ENCODE peak calls at places on chromosomes 5 and 9, in four cellular contexts. One of them, this sample, is unnamed. For H3K4me1, the result is how much of the 10 kb centered on the place peaks cover.

GRCh38 chr5:54804521-54804920 is 180.9 kb downstream of the ESM1 start:
- DNase-seq in cardiac muscle cell: peak
- DNase-seq in ascending aorta: no peak
- DNase-seq in heart left ventricle: no peak
- DNase-seq in this sample: no peak

GRCh38 chr5:123950701-123951100 is 438.7 kb downstream of the CSNK1G3 start:
- DNase-seq in cardiac muscle cell: no peak
- DNase-seq in ascending aorta: no peak
- DNase-seq in heart left ventricle: no peak
- DNase-seq in this sample: no peak

GRCh38 chr5:176524138-176524537 is 13.1 kb downstream of the RNF44 start:
- DNase-seq in cardiac muscle cell: no peak
- DNase-seq in ascending aorta: no peak
- DNase-seq in heart left ventricle: no peak
- DNase-seq in this sample: no peak

GRCh38 chr9:120383999-120384924 is 195.7 kb downstream of the CDK5RAP2 start:
- DNase-seq in cardiac muscle cell: peak
- DNase-seq in ascending aorta: no peak
- DNase-seq in heart left ventricle: no peak
- DNase-seq in this sample: no peak

GRCh38 chr5:136086776-136087566 is 45.7 kb upstream of the SMAD5 start:
- DNase-seq in cardiac muscle cell: no peak
- DNase-seq in ascending aorta: no peak
- DNase-seq in heart left ventricle: no peak
- DNase-seq in this sample: no peak

GRCh38 chr9:92190536-92190790 is 75.2 kb upstream of the SPTLC1 start:
- DNase-seq in cardiac muscle cell: no peak
- DNase-seq in ascending aorta: no peak
- DNase-seq in heart left ventricle: no peak
- DNase-seq in this sample: no peak

GRCh38 chr5:68087866-68088265 is 127.7 kb upstream of the PIK3R1 start:
- DNase-seq in cardiac muscle cell: peak
- DNase-seq in ascending aorta: no peak
- DNase-seq in heart left ventricle: no peak
- DNase-seq in this sample: no peak

GRCh38 chr5:112205840-112206239 is 213.2 kb downstream of the EPB41L4A start:
- DNase-seq in cardiac muscle cell: no peak
- DNase-seq in ascending aorta: no peak
- DNase-seq in heart left ventricle: no peak
- DNase-seq in this sample: no peak

GRCh38 chr9:126276056-126276728 is 50.4 kb upstream of the MVB12B start:
- DNase-seq in cardiac muscle cell: no peak
- DNase-seq in ascending aorta: no peak
- DNase-seq in heart left ventricle: no peak
- DNase-seq in this sample: no peak

GRCh38 chr9:15243086-15243485 is 63.9 kb downstream of the TTC39B start:
- DNase-seq in cardiac muscle cell: no peak
- DNase-seq in ascending aorta: no peak
- DNase-seq in heart left ventricle: no peak
- DNase-seq in this sample: no peak

GRCh38 chr9:95131023-95131943 is 186.2 kb downstream of the FANCC start:
- DNase-seq in cardiac muscle cell: peak
- DNase-seq in ascending aorta: no peak
- DNase-seq in heart left ventricle: peak
- DNase-seq in this sample: no peak

GRCh38 chr5:177225798-177226197 is 77.7 kb downstream of the RAB24 start:
- DNase-seq in cardiac muscle cell: no peak
- DNase-seq in ascending aorta: no peak
- DNase-seq in heart left ventricle: no peak
- DNase-seq in this sample: no peak

GRCh38 chr5:155299342-155300006 is 285.9 kb downstream of the KIF4B start:
- DNase-seq in cardiac muscle cell: no peak
- DNase-seq in ascending aorta: no peak
- DNase-seq in heart left ventricle: peak
- DNase-seq in this sample: no peak

GRCh38 chr5:43078956-43079355 is 38.8 kb upstream of the ANXA2R start:
- DNase-seq in cardiac muscle cell: peak
- DNase-seq in ascending aorta: no peak
- DNase-seq in heart left ventricle: no peak
- DNase-seq in this sample: no peak

GRCh38 chr5:53011233-53011632 is 22.1 kb downstream of the ITGA2 start:
- DNase-seq in cardiac muscle cell: no peak
- DNase-seq in ascending aorta: no peak
- DNase-seq in heart left ventricle: no peak
- DNase-seq in this sample: no peak

GRCh38 chr9:135698767-135699166 is 514 bp downstream of the SOHLH1 start:
- DNase-seq in cardiac muscle cell: no peak
- DNase-seq in ascending aorta: no peak
- DNase-seq in heart left ventricle: no peak
- DNase-seq in this sample: no peak

GRCh38 chr9:136362450-136362784 is 1.1 kb downstream of the DNLZ start:
- DNase-seq in cardiac muscle cell: no peak
- DNase-seq in ascending aorta: no peak
- DNase-seq in heart left ventricle: no peak
- DNase-seq in this sample: no peak

GRCh38 chr5:119016125-119016774 is 27.9 kb upstream of the DTWD2 start:
- DNase-seq in cardiac muscle cell: no peak
- DNase-seq in ascending aorta: no peak
- DNase-seq in heart left ventricle: no peak
- DNase-seq in this sample: no peak

GRCh38 chr9:70639853-70640814 is 225.7 kb upstream of the KLF9 start:
- DNase-seq in cardiac muscle cell: peak
- DNase-seq in ascending aorta: no peak
- DNase-seq in heart left ventricle: no peak
- DNase-seq in this sample: no peak

GRCh38 chr9:13113201-13113600 is 166.3 kb downstream of the MPDZ start:
- DNase-seq in cardiac muscle cell: peak
- DNase-seq in ascending aorta: no peak
- DNase-seq in heart left ventricle: no peak
- DNase-seq in this sample: no peak

GRCh38 chr5:131545856-131546255 is 89.2 kb downstream of the RAPGEF6 start:
- DNase-seq in cardiac muscle cell: no peak
- DNase-seq in ascending aorta: no peak
- DNase-seq in heart left ventricle: no peak
- DNase-seq in this sample: no peak
- H3K4me1 ChIP-seq in cardiac muscle cell: under half
- H3K4me1 ChIP-seq in ascending aorta: under half
- H3K4me1 ChIP-seq in heart left ventricle: under half
- H3K4me1 ChIP-seq in this sample: under half

GRCh38 chr5:135031146-135031812 is 2.7 kb downstream of the PITX1 start:
- DNase-seq in cardiac muscle cell: no peak
- DNase-seq in ascending aorta: no peak
- DNase-seq in heart left ventricle: no peak
- DNase-seq in this sample: no peak

GRCh38 chr5:135030691-135031145 is 3.3 kb downstream of the PITX1 start:
- DNase-seq in cardiac muscle cell: no peak
- DNase-seq in ascending aorta: no peak
- DNase-seq in heart left ventricle: no peak
- DNase-seq in this sample: no peak

GRCh38 chr5:135033026-135033861 is 784 bp downstream of the PITX1 start:
- DNase-seq in cardiac muscle cell: no peak
- DNase-seq in ascending aorta: no peak
- DNase-seq in heart left ventricle: no peak
- DNase-seq in this sample: no peak

GRCh38 chr5:135032613-135033025 is 1.4 kb downstream of the PITX1 start:
- DNase-seq in cardiac muscle cell: no peak
- DNase-seq in ascending aorta: no peak
- DNase-seq in heart left ventricle: no peak
- DNase-seq in this sample: no peak

DNA sequence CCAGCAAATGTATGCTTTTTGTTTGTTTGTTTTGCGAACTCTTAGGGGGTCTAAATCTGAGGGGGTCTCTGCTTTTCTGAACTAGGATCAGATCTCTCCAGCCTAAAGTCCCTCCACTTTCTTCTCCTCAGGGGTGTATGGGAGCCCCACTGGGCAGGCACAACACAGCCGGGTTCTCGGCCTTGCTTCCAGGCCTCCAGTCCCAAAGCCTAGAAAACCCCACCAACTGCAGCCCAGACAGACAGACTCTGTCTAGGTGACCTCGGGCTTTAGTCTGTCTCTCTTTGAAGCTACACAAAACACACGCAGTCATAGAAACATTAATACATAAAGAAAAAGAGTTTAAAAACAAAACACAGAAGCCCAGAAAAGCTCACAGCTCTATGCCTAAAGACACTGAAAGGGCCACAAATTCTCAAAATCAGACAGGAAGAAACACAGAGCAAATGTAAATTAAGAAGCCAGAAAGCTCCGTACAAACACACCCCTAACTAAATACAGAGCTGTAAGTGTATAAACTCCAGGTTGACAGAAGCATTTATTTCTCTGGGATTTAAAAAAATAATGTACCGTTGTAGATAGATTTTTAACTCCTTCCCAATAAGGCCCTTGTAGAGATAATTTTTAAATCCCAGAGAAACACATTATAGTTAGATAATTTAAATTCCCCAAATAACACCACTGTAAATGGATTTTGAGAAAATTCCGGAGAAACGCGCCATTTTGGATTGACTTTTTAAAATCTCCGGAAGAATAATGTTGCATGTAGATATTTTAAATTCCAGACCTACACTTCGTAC is 2.0 kb downstream of the PITX1 start:
- DNase-seq in cardiac muscle cell: no peak
- DNase-seq in ascending aorta: no peak
- DNase-seq in heart left ventricle: no peak
- DNase-seq in this sample: no peak
- H3K4me3 ChIP-seq in cardiac muscle cell: no peak
- H3K4me3 ChIP-seq in ascending aorta: peak
- H3K4me3 ChIP-seq in heart left ventricle: peak
- H3K4me3 ChIP-seq in this sample: peak

DNA sequence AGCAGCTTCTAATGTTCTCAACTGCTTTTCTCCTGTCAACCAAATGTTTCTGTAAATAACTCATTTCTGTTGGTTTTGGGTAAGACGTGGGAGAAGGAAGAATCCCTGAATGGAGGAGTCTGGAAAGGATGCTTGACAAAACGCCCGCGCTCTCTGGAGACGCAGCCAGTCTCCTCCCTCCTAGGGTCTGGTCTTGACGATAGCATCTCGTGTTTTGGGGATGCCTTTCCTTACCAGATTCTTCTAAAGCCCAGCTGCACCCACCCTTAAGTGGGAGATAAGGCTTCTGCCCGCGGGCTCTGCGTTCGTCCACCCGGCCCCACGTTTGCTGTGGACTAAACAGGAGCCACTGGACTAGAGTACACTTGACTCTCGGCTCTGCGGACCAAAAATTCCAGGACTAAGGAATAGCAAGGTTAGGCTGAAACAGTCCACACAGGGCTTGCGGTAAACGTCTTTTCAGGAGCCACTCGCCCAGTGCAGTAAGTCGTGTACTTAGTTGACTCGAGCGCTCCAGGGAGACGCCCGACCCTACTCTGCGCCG is 491 bp upstream of the CTSL start:
- DNase-seq in cardiac muscle cell: peak
- DNase-seq in ascending aorta: no peak
- DNase-seq in heart left ventricle: peak
- DNase-seq in this sample: no peak
- H3K4me1 ChIP-seq in cardiac muscle cell: under half
- H3K4me1 ChIP-seq in ascending aorta: under half
- H3K4me1 ChIP-seq in heart left ventricle: under half
- H3K4me1 ChIP-seq in this sample: under half

GRCh38 chr5:96794757-96795156 is 13.0 kb downstream of the ERAP1 start:
- DNase-seq in cardiac muscle cell: no peak
- DNase-seq in ascending aorta: no peak
- DNase-seq in heart left ventricle: no peak
- DNase-seq in this sample: no peak

GRCh38 chr5:96789794-96790193 is 18.0 kb downstream of the ERAP1 start:
- DNase-seq in cardiac muscle cell: no peak
- DNase-seq in ascending aorta: no peak
- DNase-seq in heart left ventricle: no peak
- DNase-seq in this sample: no peak

GRCh38 chr5:96788112-96788749 is 19.5 kb downstream of the ERAP1 start:
- DNase-seq in cardiac muscle cell: peak
- DNase-seq in ascending aorta: no peak
- DNase-seq in heart left ventricle: no peak
- DNase-seq in this sample: no peak

GRCh38 chr5:96795626-96796025 is 12.1 kb downstream of the ERAP1 start:
- DNase-seq in cardiac muscle cell: no peak
- DNase-seq in ascending aorta: no peak
- DNase-seq in heart left ventricle: no peak
- DNase-seq in this sample: no peak

DNA sequence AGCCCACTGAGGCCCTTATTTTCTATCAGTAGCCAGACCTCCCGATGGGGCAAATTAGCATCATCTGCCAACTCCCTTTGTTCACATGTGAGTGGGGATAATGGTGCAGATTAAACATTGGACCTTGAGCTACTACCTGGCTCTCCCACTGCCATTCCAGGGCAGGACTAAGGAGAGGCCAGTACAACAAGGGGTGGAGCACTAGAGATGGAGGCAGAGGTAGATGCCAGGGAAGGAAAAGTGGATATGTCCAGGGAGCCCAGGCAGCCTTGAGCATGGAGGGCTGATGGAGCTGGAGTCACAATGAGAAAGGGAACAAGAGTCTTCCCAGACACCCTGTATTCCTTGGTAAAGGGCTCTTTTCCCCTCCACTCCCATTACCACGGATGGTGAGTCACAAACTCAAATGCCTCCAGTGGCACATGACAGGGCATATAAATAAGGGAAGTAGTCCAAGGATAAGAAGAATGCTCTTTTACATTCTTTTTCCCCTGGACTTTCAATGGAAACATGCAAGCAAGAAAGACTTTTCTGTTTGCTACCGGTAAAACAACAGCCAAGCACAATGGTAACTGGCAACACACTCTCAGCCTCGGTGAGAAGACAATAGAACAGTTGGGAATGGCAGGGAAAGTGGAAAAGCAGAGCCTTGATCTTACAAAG is 16.8 kb downstream of the ERAP1 start:
- DNase-seq in cardiac muscle cell: peak
- DNase-seq in ascending aorta: no peak
- DNase-seq in heart left ventricle: no peak
- DNase-seq in this sample: no peak
- H3K4me3 ChIP-seq in cardiac muscle cell: no peak
- H3K4me3 ChIP-seq in ascending aorta: no peak
- H3K4me3 ChIP-seq in heart left ventricle: no peak
- H3K4me3 ChIP-seq in this sample: no peak

GRCh38 chr5:139698461-139699146 is 50.5 kb downstream of the CXXC5 start:
- DNase-seq in cardiac muscle cell: peak
- DNase-seq in ascending aorta: peak
- DNase-seq in heart left ventricle: peak
- DNase-seq in this sample: no peak

GRCh38 chr5:139695183-139695573 is 47.0 kb downstream of the CXXC5 start:
- DNase-seq in cardiac muscle cell: no peak
- DNase-seq in ascending aorta: no peak
- DNase-seq in heart left ventricle: no peak
- DNase-seq in this sample: no peak

GRCh38 chr5:139699352-139699751 is 51.2 kb downstream of the CXXC5 start:
- DNase-seq in cardiac muscle cell: no peak
- DNase-seq in ascending aorta: no peak
- DNase-seq in heart left ventricle: no peak
- DNase-seq in this sample: no peak

GRCh38 chr5:139696167-139696893 is 48.2 kb downstream of the CXXC5 start:
- DNase-seq in cardiac muscle cell: no peak
- DNase-seq in ascending aorta: no peak
- DNase-seq in heart left ventricle: no peak
- DNase-seq in this sample: no peak

GRCh38 chr5:139696894-139697658 is 48.9 kb downstream of the CXXC5 start:
- DNase-seq in cardiac muscle cell: peak
- DNase-seq in ascending aorta: no peak
- DNase-seq in heart left ventricle: peak
- DNase-seq in this sample: no peak
- H3K4me1 ChIP-seq in cardiac muscle cell: under half
- H3K4me1 ChIP-seq in ascending aorta: under half
- H3K4me1 ChIP-seq in heart left ventricle: under half
- H3K4me1 ChIP-seq in this sample: half or more

This sample was measured in vagina.